ENCODE peak calls at places on chromosomes 4 and X, in six cellular contexts. One of them, this sample, is unnamed.
A peak's percentile ranks its signal among the peaks of the same experiment; 100 is the strongest.

GRCh38 chr4:154707877-154708276 is 35.9 kb upstream of the LRAT start:
- DNase-seq in CD4-positive, CD25-positive, alpha-beta regulatory T cell: no peak
- DNase-seq in gastrocnemius medialis: no peak
- DNase-seq in cardiac muscle cell: no peak
- DNase-seq in heart left ventricle: no peak
- DNase-seq in A673: no peak
- DNase-seq in this sample: no peak

GRCh38 chr4:77881460-77882295 is 19.0 kb downstream of the MRPL1 start:
- DNase-seq in CD4-positive, CD25-positive, alpha-beta regulatory T cell: no peak
- DNase-seq in cardiac muscle cell: peak; percentile 39
- DNase-seq in A673: no peak
- DNase-seq in gastrocnemius medialis: no peak
- DNase-seq in heart left ventricle: no peak
- DNase-seq in this sample: no peak

GRCh38 chr4:92231511-92231910 is 72.3 kb upstream of the GRID2 start:
- DNase-seq in heart left ventricle: no peak
- DNase-seq in gastrocnemius medialis: no peak
- DNase-seq in A673: no peak
- DNase-seq in cardiac muscle cell: no peak
- DNase-seq in CD4-positive, CD25-positive, alpha-beta regulatory T cell: no peak
- DNase-seq in this sample: no peak

GRCh38 chr4:184282251-184282713 is 64.6 kb upstream of the ENPP6 start:
- DNase-seq in heart left ventricle: no peak
- DNase-seq in CD4-positive, CD25-positive, alpha-beta regulatory T cell: peak; percentile 23
- DNase-seq in cardiac muscle cell: no peak
- DNase-seq in gastrocnemius medialis: no peak
- DNase-seq in A673: no peak
- DNase-seq in this sample: peak; percentile 51

GRCh38 chrX:68462653-68463052 is 29.4 kb upstream of the OPHN1 start:
- DNase-seq in heart left ventricle: no peak
- DNase-seq in gastrocnemius medialis: no peak
- DNase-seq in cardiac muscle cell: peak; percentile 64
- DNase-seq in CD4-positive, CD25-positive, alpha-beta regulatory T cell: no peak
- DNase-seq in A673: peak; percentile 72
- DNase-seq in this sample: peak; percentile 40

GRCh38 chrX:81241753-81242152 is 39.9 kb downstream of the SH3BGRL start:
- DNase-seq in cardiac muscle cell: no peak
- DNase-seq in A673: no peak
- DNase-seq in CD4-positive, CD25-positive, alpha-beta regulatory T cell: no peak
- DNase-seq in gastrocnemius medialis: no peak
- DNase-seq in heart left ventricle: no peak
- DNase-seq in this sample: no peak

GRCh38 chr4:101843054-101843453 is 52.5 kb downstream of the BANK1 start:
- DNase-seq in gastrocnemius medialis: no peak
- DNase-seq in CD4-positive, CD25-positive, alpha-beta regulatory T cell: no peak
- DNase-seq in cardiac muscle cell: no peak
- DNase-seq in heart left ventricle: no peak
- DNase-seq in A673: no peak
- DNase-seq in this sample: no peak

GRCh38 chr4:92305878-92306520 is 2.2 kb downstream of the GRID2 start:
- DNase-seq in cardiac muscle cell: no peak
- DNase-seq in A673: no peak
- DNase-seq in CD4-positive, CD25-positive, alpha-beta regulatory T cell: no peak
- DNase-seq in heart left ventricle: no peak
- DNase-seq in gastrocnemius medialis: no peak
- DNase-seq in this sample: no peak

GRCh38 chr4:159016527-159017137 is 86.2 kb upstream of the RAPGEF2 start:
- DNase-seq in heart left ventricle: no peak
- DNase-seq in A673: peak; percentile 87
- DNase-seq in CD4-positive, CD25-positive, alpha-beta regulatory T cell: no peak
- DNase-seq in cardiac muscle cell: peak; percentile 55
- DNase-seq in gastrocnemius medialis: no peak
- DNase-seq in this sample: no peak

GRCh38 chrX:85992811-85993229 is 54.5 kb downstream of the CHM start:
- DNase-seq in CD4-positive, CD25-positive, alpha-beta regulatory T cell: no peak
- DNase-seq in cardiac muscle cell: peak; percentile 29
- DNase-seq in gastrocnemius medialis: no peak
- DNase-seq in heart left ventricle: no peak
- DNase-seq in A673: peak; percentile 62
- DNase-seq in this sample: no peak

DNA sequence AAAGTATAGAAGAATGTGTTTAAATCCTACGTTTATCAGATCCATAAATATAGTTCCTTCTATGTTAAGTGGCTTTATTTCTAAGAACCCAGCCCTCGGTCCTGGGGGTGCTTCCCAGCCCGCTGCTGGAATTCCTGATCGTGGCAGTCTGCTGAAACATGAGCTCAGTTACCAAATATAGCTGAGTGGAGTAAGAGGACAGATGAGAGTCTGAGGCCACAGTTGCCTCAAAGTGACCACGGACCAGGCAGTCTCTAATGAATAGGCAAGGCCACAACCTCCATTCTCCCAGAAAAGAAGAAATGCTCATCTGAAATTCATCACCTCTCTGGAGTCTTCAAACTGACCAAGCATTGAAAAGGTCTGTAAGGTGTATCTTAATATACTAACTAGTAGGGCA is at the start of gene PALLD:
- DNase-seq in gastrocnemius medialis: peak; percentile 60
- DNase-seq in A673: no peak
- DNase-seq in cardiac muscle cell: peak; percentile 26
- DNase-seq in heart left ventricle: peak; percentile 56
- DNase-seq in CD4-positive, CD25-positive, alpha-beta regulatory T cell: no peak
- DNase-seq in this sample: no peak
- H3K4me3 ChIP-seq in gastrocnemius medialis: peak within 1 kb of the TSS; percentile 42
- H3K4me3 ChIP-seq in A673: no peak within 1 kb of the TSS
- H3K4me3 ChIP-seq in cardiac muscle cell: peak within 1 kb of the TSS; percentile 67
- H3K4me3 ChIP-seq in heart left ventricle: peak within 1 kb of the TSS; percentile 4
- H3K4me3 ChIP-seq in CD4-positive, CD25-positive, alpha-beta regulatory T cell: no peak within 1 kb of the TSS
- H3K4me3 ChIP-seq in this sample: no peak within 1 kb of the TSS

GRCh38 chr4:151431728-151432127 is 22.8 kb downstream of the FHIP1A start:
- DNase-seq in heart left ventricle: no peak
- DNase-seq in gastrocnemius medialis: no peak
- DNase-seq in cardiac muscle cell: no peak
- DNase-seq in A673: no peak
- DNase-seq in CD4-positive, CD25-positive, alpha-beta regulatory T cell: no peak
- DNase-seq in this sample: no peak
- H3K4me3 ChIP-seq in heart left ventricle: no peak overlapping the region
- H3K4me3 ChIP-seq in gastrocnemius medialis: no peak overlapping the region
- H3K4me3 ChIP-seq in cardiac muscle cell: no peak overlapping the region
- H3K4me3 ChIP-seq in A673: no peak overlapping the region
- H3K4me3 ChIP-seq in CD4-positive, CD25-positive, alpha-beta regulatory T cell: no peak overlapping the region
- H3K4me3 ChIP-seq in this sample: no peak overlapping the region

GRCh38 chr4:23890369-23891063 is 669 bp upstream of the PPARGC1A start:
- DNase-seq in gastrocnemius medialis: no peak
- DNase-seq in A673: no peak
- DNase-seq in cardiac muscle cell: peak; percentile 8
- DNase-seq in heart left ventricle: no peak
- DNase-seq in CD4-positive, CD25-positive, alpha-beta regulatory T cell: no peak
- DNase-seq in this sample: no peak
- H3K4me3 ChIP-seq in gastrocnemius medialis: peak overlapping the region; percentile 71
- H3K4me3 ChIP-seq in A673: no peak overlapping the region
- H3K4me3 ChIP-seq in cardiac muscle cell: peak overlapping the region; percentile 63
- H3K4me3 ChIP-seq in heart left ventricle: peak overlapping the region; percentile 41
- H3K4me3 ChIP-seq in CD4-positive, CD25-positive, alpha-beta regulatory T cell: no peak overlapping the region
- H3K4me3 ChIP-seq in this sample: no peak overlapping the region

GRCh38 chrX:12946406-12946805 is 28.5 kb upstream of the TMSB4X start:
- DNase-seq in cardiac muscle cell: no peak
- DNase-seq in heart left ventricle: no peak
- DNase-seq in gastrocnemius medialis: no peak
- DNase-seq in CD4-positive, CD25-positive, alpha-beta regulatory T cell: no peak
- DNase-seq in A673: no peak
- DNase-seq in this sample: no peak

GRCh38 chrX:12947545-12948235 is 27.2 kb upstream of the TMSB4X start:
- DNase-seq in CD4-positive, CD25-positive, alpha-beta regulatory T cell: no peak
- DNase-seq in A673: no peak
- DNase-seq in gastrocnemius medialis: no peak
- DNase-seq in cardiac muscle cell: no peak
- DNase-seq in heart left ventricle: no peak
- DNase-seq in this sample: no peak

GRCh38 chrX:12945494-12945893 is 29.4 kb upstream of the TMSB4X start:
- DNase-seq in A673: no peak
- DNase-seq in heart left ventricle: no peak
- DNase-seq in gastrocnemius medialis: no peak
- DNase-seq in CD4-positive, CD25-positive, alpha-beta regulatory T cell: no peak
- DNase-seq in cardiac muscle cell: no peak
- DNase-seq in this sample: no peak

GRCh38 chrX:12948495-12948894 is 26.4 kb upstream of the TMSB4X start:
- DNase-seq in CD4-positive, CD25-positive, alpha-beta regulatory T cell: no peak
- DNase-seq in heart left ventricle: no peak
- DNase-seq in gastrocnemius medialis: no peak
- DNase-seq in A673: no peak
- DNase-seq in cardiac muscle cell: no peak
- DNase-seq in this sample: no peak

DNA sequence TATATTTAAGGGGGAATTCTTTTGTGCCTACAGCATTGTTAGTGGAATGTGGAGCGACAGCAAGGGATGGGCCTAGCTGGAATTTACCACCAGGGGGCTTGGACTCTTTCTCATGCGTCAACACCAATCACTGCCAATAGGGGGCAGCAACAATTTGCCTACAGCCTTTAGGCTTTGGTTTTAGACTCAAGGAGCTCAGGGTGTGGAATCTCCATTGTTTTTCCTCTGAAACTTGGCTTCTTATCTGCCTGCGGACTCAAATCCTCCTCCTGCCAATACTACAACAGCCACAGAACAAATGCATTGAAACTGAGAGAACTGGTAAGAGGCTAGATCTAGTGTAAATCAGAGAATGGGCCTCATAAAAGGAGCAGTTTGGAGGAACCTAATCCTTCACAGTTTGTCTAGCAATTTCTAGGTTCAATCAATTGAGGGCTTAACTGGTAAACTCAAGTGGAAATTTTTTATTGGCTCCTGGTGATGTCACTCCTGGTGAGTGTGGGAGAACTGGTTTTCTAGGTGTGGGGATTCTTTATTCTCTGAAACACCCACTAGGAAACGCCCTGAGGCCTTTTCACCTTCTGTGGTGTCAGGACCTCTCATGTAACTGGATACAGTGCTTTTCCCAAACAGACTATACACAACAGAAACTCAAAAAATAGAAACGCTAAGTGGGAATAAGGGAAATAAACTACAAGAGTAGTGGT is 27.9 kb upstream of the TMSB4X start:
- DNase-seq in gastrocnemius medialis: peak; percentile 16
- DNase-seq in heart left ventricle: peak; percentile 60
- DNase-seq in cardiac muscle cell: peak; percentile 92
- DNase-seq in CD4-positive, CD25-positive, alpha-beta regulatory T cell: peak; percentile 60
- DNase-seq in A673: peak; percentile 89
- DNase-seq in this sample: peak; percentile 72
- H3K4me3 ChIP-seq in gastrocnemius medialis: no peak overlapping the region
- H3K4me3 ChIP-seq in heart left ventricle: no peak overlapping the region
- H3K4me3 ChIP-seq in cardiac muscle cell: no peak overlapping the region
- H3K4me3 ChIP-seq in CD4-positive, CD25-positive, alpha-beta regulatory T cell: peak overlapping the region; percentile 45
- H3K4me3 ChIP-seq in A673: no peak overlapping the region
- H3K4me3 ChIP-seq in this sample: no peak overlapping the region

GRCh38 chrX:127596882-127597281 is 455.3 kb downstream of the ACTRT1 start:
- DNase-seq in cardiac muscle cell: no peak
- DNase-seq in CD4-positive, CD25-positive, alpha-beta regulatory T cell: no peak
- DNase-seq in heart left ventricle: no peak
- DNase-seq in A673: no peak
- DNase-seq in gastrocnemius medialis: no peak
- DNase-seq in this sample: no peak
- H3K4me3 ChIP-seq in cardiac muscle cell: no peak overlapping the region
- H3K4me3 ChIP-seq in CD4-positive, CD25-positive, alpha-beta regulatory T cell: no peak overlapping the region
- H3K4me3 ChIP-seq in heart left ventricle: no peak overlapping the region
- H3K4me3 ChIP-seq in A673: no peak overlapping the region
- H3K4me3 ChIP-seq in gastrocnemius medialis: no peak overlapping the region
- H3K4me3 ChIP-seq in this sample: no peak overlapping the region

DNA sequence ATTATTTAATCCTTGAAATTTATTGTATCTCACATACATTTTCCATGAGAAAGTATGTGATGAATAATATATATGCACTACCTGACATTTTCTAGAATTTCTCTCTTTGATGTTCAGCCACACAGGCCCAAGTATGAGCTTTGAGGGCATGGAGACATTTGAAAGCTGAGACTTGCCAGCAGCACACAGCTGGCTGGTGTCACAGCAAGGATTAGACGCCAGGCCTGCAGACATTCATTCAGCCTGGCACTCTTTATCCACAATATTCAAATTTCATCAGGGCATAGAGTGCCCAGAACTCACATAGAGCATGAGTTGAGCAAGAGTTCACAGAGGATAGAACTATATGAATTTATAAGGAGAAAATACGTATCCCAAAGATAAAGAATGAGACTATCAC is 74.0 kb downstream of the GRIA2 start:
- DNase-seq in cardiac muscle cell: no peak
- DNase-seq in CD4-positive, CD25-positive, alpha-beta regulatory T cell: no peak
- DNase-seq in heart left ventricle: no peak
- DNase-seq in gastrocnemius medialis: no peak
- DNase-seq in A673: no peak
- DNase-seq in this sample: no peak
- H3K4me3 ChIP-seq in cardiac muscle cell: no peak overlapping the region
- H3K4me3 ChIP-seq in CD4-positive, CD25-positive, alpha-beta regulatory T cell: no peak overlapping the region
- H3K4me3 ChIP-seq in heart left ventricle: no peak overlapping the region
- H3K4me3 ChIP-seq in gastrocnemius medialis: no peak overlapping the region
- H3K4me3 ChIP-seq in A673: no peak overlapping the region
- H3K4me3 ChIP-seq in this sample: no peak overlapping the region

GRCh38 chr4:177228599-177228998 is 81.1 kb upstream of the NEIL3 start:
- DNase-seq in gastrocnemius medialis: no peak
- DNase-seq in cardiac muscle cell: no peak
- DNase-seq in CD4-positive, CD25-positive, alpha-beta regulatory T cell: no peak
- DNase-seq in heart left ventricle: no peak
- DNase-seq in A673: no peak
- DNase-seq in this sample: no peak

GRCh38 chr4:177235026-177235425 is 74.6 kb upstream of the NEIL3 start:
- DNase-seq in cardiac muscle cell: peak; percentile 72
- DNase-seq in A673: no peak
- DNase-seq in heart left ventricle: no peak
- DNase-seq in gastrocnemius medialis: no peak
- DNase-seq in CD4-positive, CD25-positive, alpha-beta regulatory T cell: no peak
- DNase-seq in this sample: no peak

GRCh38 chr4:177225605-177226004 is 84.1 kb upstream of the NEIL3 start:
- DNase-seq in cardiac muscle cell: no peak
- DNase-seq in A673: no peak
- DNase-seq in CD4-positive, CD25-positive, alpha-beta regulatory T cell: no peak
- DNase-seq in heart left ventricle: no peak
- DNase-seq in gastrocnemius medialis: no peak
- DNase-seq in this sample: no peak

GRCh38 chr4:177227636-177228035 is 82.0 kb upstream of the NEIL3 start:
- DNase-seq in A673: no peak
- DNase-seq in gastrocnemius medialis: no peak
- DNase-seq in CD4-positive, CD25-positive, alpha-beta regulatory T cell: no peak
- DNase-seq in heart left ventricle: no peak
- DNase-seq in cardiac muscle cell: no peak
- DNase-seq in this sample: no peak

DNA sequence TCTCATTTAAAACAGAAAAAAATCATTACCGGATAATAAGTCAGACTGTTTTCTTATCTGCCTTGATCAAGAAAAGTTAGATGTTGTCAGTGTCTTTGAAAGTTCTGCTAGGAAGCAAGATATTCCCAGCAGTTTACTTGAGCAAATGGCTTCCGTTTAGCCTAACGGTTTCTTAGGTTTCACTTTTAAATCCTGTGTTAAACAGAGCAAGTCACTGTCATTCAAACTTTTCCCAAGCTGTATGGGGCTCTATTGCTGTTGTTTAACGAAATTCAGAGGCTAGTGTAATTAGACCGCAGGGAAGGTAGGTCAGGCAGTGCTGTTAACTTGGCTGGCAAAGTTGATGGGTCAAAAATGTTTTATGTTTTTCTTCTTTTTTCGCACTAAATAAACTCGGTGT is 80.3 kb upstream of the NEIL3 start:
- DNase-seq in cardiac muscle cell: peak; percentile 25
- DNase-seq in CD4-positive, CD25-positive, alpha-beta regulatory T cell: no peak
- DNase-seq in gastrocnemius medialis: no peak
- DNase-seq in heart left ventricle: no peak
- DNase-seq in A673: no peak
- DNase-seq in this sample: no peak
- H3K4me3 ChIP-seq in cardiac muscle cell: no peak overlapping the region
- H3K4me3 ChIP-seq in CD4-positive, CD25-positive, alpha-beta regulatory T cell: peak overlapping the region; percentile 64
- H3K4me3 ChIP-seq in gastrocnemius medialis: peak overlapping the region; percentile 46
- H3K4me3 ChIP-seq in heart left ventricle: no peak overlapping the region
- H3K4me3 ChIP-seq in A673: peak overlapping the region; percentile 20
- H3K4me3 ChIP-seq in this sample: no peak overlapping the region

This sample was measured in Jurkat, Clone E6-1.